ENCODE peak calls at places on chromosomes 1 and 21, in eight cellular contexts. Q is iris pigment epithelial cell, I is C1 segment of cervical spinal cord, B is activated gamma-delta T cell treated with Interleukin-2 at 50 U/mL for 16 hours, G is AG08395, A is astrocyte, N is PC-3, E is sciatic nerve. R is an unnamed sample.

GRCh38 chr1:154998818-154999650 is 3.6 kb upstream of the ZBTB7B start:
- DNase-seq in Q (peak), I (peak), B (peak), G (peak), A (no peak), N (peak), E (peak), R (peak)

GRCh38 chr21:45365608-45366241 is 39.2 kb upstream of the COL18A1 start:
- DNase-seq in Q (peak), I (no peak), B (no peak), G (no peak), A (peak), N (peak), E (no peak), R (no peak)

GRCh38 chr1:111618953-111619634 is 495 bp upstream of the RAP1A start:
- DNase-seq in Q (no peak), I (no peak), B (no peak), G (no peak), A (no peak), N (no peak), E (no peak), R (no peak)

GRCh38 chr1:19450811-19451564 is 34.4 kb downstream of the CAPZB start:
- DNase-seq in Q (peak), I (no peak), B (no peak), G (peak), A (peak), N (peak), E (no peak), R (no peak)

GRCh38 chr1:181083842-181084605 is 4.5 kb upstream of the IER5 start:
- DNase-seq in Q (peak), I (no peak), B (peak), G (no peak), A (no peak), N (peak), E (peak), R (peak)

GRCh38 chr1:81305997-81306452 is 494.7 kb upstream of the ADGRL2 start:
- DNase-seq in Q (peak), I (no peak), B (no peak), G (peak), A (peak), N (peak), E (no peak), R (peak)

GRCh38 chr1:205493241-205494085 is 11.0 kb upstream of the CDK18 start:
- DNase-seq in Q (peak), I (no peak), B (no peak), G (peak), A (peak), N (peak), E (no peak), R (no peak)

GRCh38 chr21:32682696-32683474 is 44.9 kb downstream of the SYNJ1 start:
- DNase-seq in Q (no peak), I (no peak), B (no peak), G (no peak), A (no peak), N (no peak), E (no peak), R (no peak)

GRCh38 chr1:169964206-169964605 is 70.5 kb upstream of the SCYL3 start:
- DNase-seq in Q (no peak), I (no peak), B (no peak), G (no peak), A (no peak), N (no peak), E (no peak), R (no peak)

GRCh38 chr21:46120301-46121285 is 22.7 kb downstream of the COL6A2 start:
- DNase-seq in Q (no peak), I (no peak), B (peak), G (no peak), A (no peak), N (no peak), E (peak), R (peak)

R was measured in testis.